ENCODE peak calls at places on chromosomes 5 and 9, in nine cellular contexts. V, M, Q, W, Y, X, N, Z and J are unnamed samples.

GRCh38 chr5:133227897-133228296 is 176.1 kb downstream of the HSPA4 start:
- DNase-seq in V (no peak), M (no peak), Q (no peak), W (no peak), Y (no peak), X (no peak), N (no peak), Z (no peak), J (no peak)

GRCh38 chr9:2991292-2991691 is 147.4 kb upstream of the PUM3 start:
- DNase-seq in V (no peak), M (no peak), Q (no peak), W (no peak), Y (no peak), X (no peak), N (no peak), Z (no peak), J (no peak)

GRCh38 chr9:89364664-89365531 is 46.6 kb downstream of the SECISBP2 start:
- DNase-seq in V (no peak), M (no peak), Q (peak; percentile 73), W (no peak), Y (no peak), X (no peak), N (no peak), Z (no peak), J (peak; percentile 23)

GRCh38 chr9:108383801-108384200 is 472.0 kb downstream of the ACTL7B start:
- DNase-seq in V (no peak), M (no peak), Q (no peak), W (no peak), Y (no peak), X (no peak), N (no peak), Z (no peak), J (no peak)

GRCh38 chr5:68534131-68534940 is 318.8 kb downstream of the PIK3R1 start:
- DNase-seq in V (no peak), M (no peak), Q (peak; percentile 45), W (no peak), Y (no peak), X (no peak), N (no peak), Z (no peak), J (peak; percentile 70)

GRCh38 chr5:179422213-179422839 is 77.1 kb upstream of the ADAMTS2 start:
- DNase-seq in V (no peak), M (no peak), Q (no peak), W (no peak), Y (no peak), X (no peak), N (no peak), Z (no peak), J (no peak)

GRCh38 chr5:165919196-165919595 is 2372.2 kb upstream of the WWC1 start:
- DNase-seq in V (no peak), M (no peak), Q (peak; percentile 68), W (no peak), Y (no peak), X (no peak), N (no peak), Z (no peak), J (no peak)

GRCh38 chr9:126454795-126455194 is 128.2 kb downstream of the MVB12B start:
- DNase-seq in V (peak; percentile 19), M (no peak), Q (no peak), W (no peak), Y (no peak), X (no peak), N (no peak), Z (no peak), J (no peak)

GRCh38 chr5:13944564-13945195 is at the start of gene DNAH5:
- DNase-seq in V (no peak), M (no peak), Q (no peak), W (no peak), Y (no peak), X (no peak), N (no peak), Z (peak; percentile 18), J (no peak)

GRCh38 chr5:172533399-172534228 is 79.3 kb upstream of the SH3PXD2B start:
- DNase-seq in V (peak; percentile 68), M (no peak), Q (peak; percentile 33), W (no peak), Y (no peak), X (no peak), N (no peak), Z (no peak), J (no peak)

GRCh38 chr5:142621227-142621626 is 64.7 kb downstream of the FGF1 start:
- DNase-seq in V (no peak), M (no peak), Q (no peak), W (no peak), Y (no peak), X (no peak), N (no peak), Z (no peak), J (no peak)

GRCh38 chr9:89078860-89079259 is 87.6 kb downstream of the S1PR3 start:
- DNase-seq in V (no peak), M (no peak), Q (no peak), W (no peak), Y (no peak), X (no peak), N (no peak), Z (no peak), J (no peak)

GRCh38 chr5:117888688-117889087 is 1099.7 kb downstream of the DTWD2 start:
- DNase-seq in V (no peak), M (no peak), Q (no peak), W (peak; percentile 2), Y (no peak), X (peak; percentile 1), N (no peak), Z (no peak), J (no peak)

GRCh38 chr5:85533324-85533723 is 1084.4 kb upstream of the COX7C start:
- DNase-seq in V (no peak), M (no peak), Q (no peak), W (no peak), Y (no peak), X (no peak), N (no peak), Z (no peak), J (no peak)

DNA sequence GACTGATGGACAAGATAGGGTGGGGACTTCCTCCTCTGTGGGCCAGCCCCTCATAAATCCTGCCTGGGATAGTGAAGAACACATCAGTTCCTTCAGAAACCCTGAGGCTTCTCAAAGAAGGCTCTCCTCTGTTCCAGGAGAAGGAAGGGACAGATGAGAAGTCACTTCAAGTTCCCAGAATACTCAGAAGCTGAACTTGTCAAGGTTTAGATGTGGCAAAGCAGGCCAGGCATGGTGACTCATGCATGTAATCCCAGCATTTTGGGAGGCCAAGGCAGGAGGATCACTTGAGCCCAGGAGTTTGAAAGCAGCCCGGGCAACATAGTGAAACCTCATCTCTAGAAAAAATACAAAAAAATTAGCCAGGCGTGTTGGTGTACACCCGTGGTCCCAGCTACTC is 38.5 kb downstream of the STOM start:
- DNase-seq in V (no peak), M (no peak), Q (no peak), W (no peak), Y (no peak), X (no peak), N (no peak), Z (no peak), J (no peak)
- TF ChIP-seq POLR2AphosphoS5 in V (no peak), M (no peak), Q (peak; percentile 25), W (no peak), Y (no peak), X (no peak), N (no peak), Z (no peak), J (no peak)

DNA sequence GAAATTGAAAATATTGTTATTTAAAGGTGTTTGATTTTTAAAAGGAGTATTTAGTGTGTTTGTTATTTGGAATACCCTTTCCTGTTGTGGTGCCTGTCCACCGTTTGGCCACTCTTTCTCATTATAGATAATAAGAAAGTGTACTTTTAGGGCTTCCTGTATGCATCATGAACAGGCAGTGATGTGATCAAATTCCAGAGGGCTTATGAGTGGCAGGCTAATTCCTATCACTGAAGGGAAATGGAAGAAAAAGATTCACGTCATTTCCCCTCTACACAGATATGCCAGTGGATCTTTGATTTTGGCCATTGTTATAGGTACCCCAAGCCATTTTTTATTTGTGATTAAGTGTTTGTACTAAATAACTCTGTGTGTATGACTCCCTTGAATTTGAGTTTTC is 37.1 kb downstream of the RPS6 start:
- DNase-seq in V (no peak), M (no peak), Q (no peak), W (no peak), Y (no peak), X (no peak), N (no peak), Z (no peak), J (no peak)
- TF ChIP-seq POLR2AphosphoS5 in V (no peak), M (no peak), Q (no peak), W (no peak), Y (no peak), X (no peak), N (no peak), Z (no peak), J (no peak)

GRCh38 chr5:173750538-173751265 is 134.3 kb upstream of the BOD1 start:
- DNase-seq in V (no peak), M (no peak), Q (no peak), W (no peak), Y (no peak), X (no peak), N (no peak), Z (no peak), J (no peak)

GRCh38 chr5:173755319-173755718 is 132.8 kb upstream of the CPEB4 start:
- DNase-seq in V (no peak), M (no peak), Q (no peak), W (no peak), Y (no peak), X (no peak), N (no peak), Z (no peak), J (no peak)

GRCh38 chr5:173752636-173753035 is 135.5 kb upstream of the CPEB4 start:
- DNase-seq in V (no peak), M (no peak), Q (no peak), W (no peak), Y (no peak), X (no peak), N (no peak), Z (no peak), J (no peak)

GRCh38 chr5:173751266-173751600 is 134.8 kb upstream of the BOD1 start:
- DNase-seq in V (no peak), M (no peak), Q (no peak), W (no peak), Y (no peak), X (no peak), N (no peak), Z (no peak), J (no peak)

GRCh38 chr5:173753307-173754168 is 134.6 kb upstream of the CPEB4 start:
- DNase-seq in V (no peak), M (peak; percentile 25), Q (no peak), W (no peak), Y (peak; percentile 86), X (no peak), N (peak; percentile 30), Z (no peak), J (no peak)
- TF ChIP-seq POLR2AphosphoS5 in V (no peak), M (no peak), Q (no peak), W (no peak), Y (no peak), X (no peak), N (no peak), Z (no peak), J (no peak)

DNA sequence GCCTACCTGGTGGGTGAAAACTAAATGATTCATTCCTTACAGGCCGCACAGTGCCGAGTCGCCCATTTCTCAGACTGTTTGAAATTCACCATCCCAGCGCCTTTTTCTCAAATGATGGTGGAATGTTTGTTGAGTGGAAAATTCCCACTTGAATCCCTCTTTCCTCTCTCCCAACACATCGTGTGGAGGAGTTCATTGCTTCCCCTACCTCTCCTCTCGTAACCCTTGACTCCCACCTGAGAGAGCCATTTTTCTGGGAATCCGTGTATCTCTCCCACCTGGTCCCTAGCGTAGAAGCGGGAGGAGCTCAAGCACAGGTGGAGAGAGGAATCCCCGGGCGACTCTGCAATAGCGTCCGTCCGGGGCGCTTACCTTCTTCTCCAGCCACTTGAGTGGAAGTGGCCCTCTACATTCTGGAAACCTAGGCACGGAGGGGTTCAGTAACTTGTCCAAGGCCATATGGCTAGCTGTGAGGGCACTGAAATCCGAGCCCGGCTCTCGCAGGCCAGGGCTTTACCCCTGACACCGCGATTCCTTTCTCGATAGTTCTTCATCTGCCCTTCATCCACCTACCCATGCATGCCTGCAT is 661 bp downstream of the OSMR start:
- DNase-seq in V (no peak), M (no peak), Q (peak; percentile 24), W (no peak), Y (peak; percentile 46), X (no peak), N (no peak), Z (no peak), J (no peak)
- TF ChIP-seq POLR2AphosphoS5 in V (no peak), M (no peak), Q (peak; percentile 12), W (no peak), Y (no peak), X (no peak), N (no peak), Z (no peak), J (no peak)